ENCODE peak calls at places on chromosomes 4 and X, in seven cellular contexts. D is lower lobe of right lung, Z is dermis blood vessel endothelial cell, E is COR-L47, Q is NAMALWA, B is ovary, L is activated T-cell treated with anti-CD3 and anti-CD28 coated beads for 1 hour. A is an unnamed sample.

GRCh38 chrX:110442631-110443030 is 84.0 kb downstream of the RTL9 start:
- DNase-seq in D (no peak), Z (peak), E (peak), Q (peak), B (no peak), L (no peak), A (peak)

GRCh38 chr4:1211951-1212545 is 36.9 kb downstream of the CTBP1 start:
- DNase-seq in D (peak), Z (no peak), E (no peak), Q (no peak), B (peak), L (no peak), A (no peak)

GRCh38 chr4:26736621-26737020 is 124.0 kb upstream of the STIM2 start:
- DNase-seq in D (no peak), Z (no peak), E (no peak), Q (no peak), B (no peak), L (no peak), A (no peak)

GRCh38 chrX:145821898-145822567 is 4.4 kb downstream of the SLITRK2 start:
- DNase-seq in D (no peak), Z (no peak), E (no peak), Q (no peak), B (no peak), L (no peak), A (no peak)

GRCh38 chrX:45807572-45808425 is 607.1 kb upstream of the DIPK2B start:
- DNase-seq in D (no peak), Z (peak), E (no peak), Q (no peak), B (no peak), L (no peak), A (peak)

GRCh38 chr4:78569291-78569821 is 17.8 kb downstream of the ANXA3 start:
- DNase-seq in D (no peak), Z (peak), E (no peak), Q (no peak), B (no peak), L (no peak), A (no peak)

GRCh38 chr4:17241835-17242234 is 270.1 kb downstream of the QDPR start:
- DNase-seq in D (no peak), Z (no peak), E (no peak), Q (no peak), B (no peak), L (no peak), A (no peak)

GRCh38 chr4:144295286-144295995 is 154.9 kb upstream of the GYPA start:
- DNase-seq in D (no peak), Z (peak), E (no peak), Q (no peak), B (no peak), L (no peak), A (no peak)

GRCh38 chr4:87985097-87985886 is 9.8 kb downstream of the SPP1 start:
- DNase-seq in D (peak), Z (peak), E (peak), Q (peak), B (no peak), L (no peak), A (peak)

GRCh38 chr4:53365121-53365485 is 758 bp downstream of the SCFD2 start:
- DNase-seq in D (no peak), Z (peak), E (no peak), Q (peak), B (no peak), L (no peak), A (peak)

GRCh38 chr4:77911842-77912450 is 49.3 kb downstream of the MRPL1 start:
- DNase-seq in D (no peak), Z (no peak), E (no peak), Q (no peak), B (no peak), L (no peak), A (no peak)

GRCh38 chrX:14616876-14617275 is 87.5 kb downstream of the GLRA2 start:
- DNase-seq in D (no peak), Z (no peak), E (no peak), Q (no peak), B (no peak), L (no peak), A (no peak)